ENCODE peak calls at places on chromosomes 12 and 14, in seven cellular contexts. T is CD8-positive, alpha-beta T cell; I is heart left ventricle; W is GM23248; E is left ventricle myocardium inferior; M is endodermal cell; J is CD8-positive, alpha-beta memory T cell. R is an unnamed sample.

GRCh38 chr14:24080142-24080530 is 8.8 kb downstream of the CPNE6 start:
- DNase-seq in E (no peak), I (no peak), T (no peak), M (no peak), W (no peak), J (no peak), R (no peak)

GRCh38 chr12:122022393-122023338 is 982 bp downstream of the BCL7A start:
- DNase-seq in T (peak; percentile 37), E (peak; percentile 32), M (peak; percentile 82), W (peak; percentile 62), I (no peak), J (peak; percentile 6), R (no peak)

GRCh38 chr14:51458563-51458955 is 193.2 kb upstream of the FRMD6 start:
- DNase-seq in M (no peak), T (no peak), E (no peak), I (no peak), J (no peak), W (peak; percentile 92), R (no peak)

GRCh38 chr12:15446798-15447197 is 124.5 kb downstream of the PTPRO start:
- DNase-seq in J (no peak), I (no peak), E (no peak), W (no peak), T (no peak), M (no peak), R (no peak)

GRCh38 chr12:3992945-3993344 is 119.7 kb upstream of the PARP11 start:
- DNase-seq in T (no peak), J (no peak), E (no peak), I (no peak), M (no peak), W (no peak), R (no peak)

GRCh38 chr12:86137936-86138335 is 118.3 kb downstream of the MGAT4C start:
- DNase-seq in I (no peak), W (peak; percentile 11), T (no peak), E (no peak), J (no peak), M (no peak), R (no peak)

GRCh38 chr12:26791328-26791791 is 41.6 kb downstream of the ITPR2 start:
- DNase-seq in M (no peak), J (no peak), T (no peak), I (no peak), E (no peak), W (peak; percentile 32), R (no peak)

GRCh38 chr14:96098309-96098998 is 59.3 kb downstream of the C14orf132 start:
- DNase-seq in J (no peak), M (peak; percentile 91), T (no peak), W (peak; percentile 81), E (no peak), I (no peak), R (no peak)

GRCh38 chr12:104573-105081 is 38.1 kb downstream of the IQSEC3 start:
- DNase-seq in J (no peak), W (peak; percentile 14), E (no peak), M (peak; percentile 66), I (no peak), T (peak; percentile 13), R (no peak)

GRCh38 chr12:96510306-96510764 is 21.0 kb downstream of the CFAP54 start:
- DNase-seq in J (no peak), I (no peak), E (no peak), T (no peak), M (no peak), W (peak; percentile 34), R (no peak)

GRCh38 chr14:52391866-52392600 is 77.9 kb downstream of the PTGER2 start:
- DNase-seq in T (no peak), I (no peak), J (no peak), W (peak; percentile 82), M (no peak), E (no peak), R (no peak)

GRCh38 chr12:45688188-45688587 is 41.3 kb upstream of the ARID2 start:
- DNase-seq in W (no peak), T (no peak), I (no peak), E (no peak), J (no peak), M (no peak), R (no peak)

GRCh38 chr14:67426983-67427601 is 15.1 kb upstream of the PLEK2 start:
- DNase-seq in T (peak; percentile 73), I (peak; percentile 80), E (peak; percentile 62), J (peak; percentile 62), M (peak; percentile 95), W (peak; percentile 87), R (peak; percentile 75)

GRCh38 chr12:21656931-21657335 is 709 bp downstream of the LDHB start:
- DNase-seq in M (peak; percentile 74), I (peak; percentile 42), J (no peak), T (peak; percentile 36), W (peak; percentile 75), E (peak; percentile 28), R (peak; percentile 33)

GRCh38 chr14:67461341-67461985 is 27.1 kb downstream of the TMEM229B start:
- DNase-seq in M (peak; percentile 31), I (no peak), J (no peak), W (peak; percentile 47), T (no peak), E (no peak), R (no peak)

GRCh38 chr12:12927211-12928079 is 24.5 kb downstream of the GPRC5D start:
- DNase-seq in T (peak; percentile 36), J (peak; percentile 58), W (no peak), M (no peak), E (peak; percentile 66), I (peak; percentile 84), R (peak; percentile 13)

GRCh38 chr12:49893753-49894752 is 9.6 kb downstream of the FAIM2 start:
- DNase-seq in J (no peak), T (no peak), W (peak; percentile 17), M (peak; percentile 80), I (no peak), E (no peak), R (no peak)

GRCh38 chr12:109716512-109717389 is 3.1 kb downstream of the FAM222A start:
- DNase-seq in W (peak; percentile 61), I (peak; percentile 65), T (no peak), J (no peak), E (peak; percentile 30), M (no peak), R (no peak)

GRCh38 chr12:109716092-109716479 is 2.5 kb downstream of the FAM222A start:
- DNase-seq in E (no peak), T (no peak), W (no peak), J (no peak), I (no peak), M (no peak), R (no peak)

GRCh38 chr12:109714913-109715244 is 1.3 kb downstream of the FAM222A start:
- DNase-seq in W (no peak), I (no peak), M (no peak), E (no peak), T (no peak), J (no peak), R (no peak)

GRCh38 chr12:109714141-109714912 is 702 bp downstream of the FAM222A start:
- DNase-seq in M (peak; percentile 95), I (peak; percentile 80), J (peak; percentile 38), E (peak; percentile 73), T (peak; percentile 56), W (peak; percentile 69), R (peak; percentile 58)

GRCh38 chr12:109715310-109716091 is 1.9 kb downstream of the FAM222A start:
- DNase-seq in I (peak; percentile 53), T (peak; percentile 36), M (peak; percentile 83), E (peak; percentile 29), W (peak; percentile 42), J (peak; percentile 19), R (no peak)
- H3K4me3 ChIP-seq in I (no peak overlapping the region), T (no peak overlapping the region), M (peak overlapping the region; percentile 79), E (peak overlapping the region; percentile 84), W (no peak overlapping the region), J (no peak overlapping the region), R (no peak overlapping the region)

GRCh38 chr14:73168691-73169090 is 32.4 kb downstream of the PSEN1 start:
- DNase-seq in T (no peak), M (peak; percentile 45), J (no peak), E (no peak), I (no peak), W (no peak), R (no peak)

GRCh38 chr14:73168274-73168673 is 32.0 kb downstream of the PSEN1 start:
- DNase-seq in E (no peak), T (no peak), M (no peak), W (no peak), J (no peak), I (no peak), R (no peak)

GRCh38 chr14:73170686-73171085 is 34.4 kb downstream of the PSEN1 start:
- DNase-seq in T (no peak), M (peak; percentile 45), I (no peak), J (no peak), E (no peak), W (no peak), R (no peak)

GRCh38 chr14:73166399-73166798 is 30.1 kb downstream of the PSEN1 start:
- DNase-seq in E (no peak), T (no peak), W (no peak), J (no peak), M (no peak), I (no peak), R (no peak)

GRCh38 chr14:73167727-73168126 is 31.4 kb downstream of the PSEN1 start:
- DNase-seq in M (no peak), W (no peak), J (no peak), T (no peak), E (no peak), I (no peak), R (no peak)
- H3K27ac ChIP-seq in M (no peak overlapping the region), W (no peak overlapping the region), J (no peak overlapping the region), T (no peak overlapping the region), E (no peak overlapping the region), I (no peak overlapping the region), R (no peak overlapping the region)

DNA sequence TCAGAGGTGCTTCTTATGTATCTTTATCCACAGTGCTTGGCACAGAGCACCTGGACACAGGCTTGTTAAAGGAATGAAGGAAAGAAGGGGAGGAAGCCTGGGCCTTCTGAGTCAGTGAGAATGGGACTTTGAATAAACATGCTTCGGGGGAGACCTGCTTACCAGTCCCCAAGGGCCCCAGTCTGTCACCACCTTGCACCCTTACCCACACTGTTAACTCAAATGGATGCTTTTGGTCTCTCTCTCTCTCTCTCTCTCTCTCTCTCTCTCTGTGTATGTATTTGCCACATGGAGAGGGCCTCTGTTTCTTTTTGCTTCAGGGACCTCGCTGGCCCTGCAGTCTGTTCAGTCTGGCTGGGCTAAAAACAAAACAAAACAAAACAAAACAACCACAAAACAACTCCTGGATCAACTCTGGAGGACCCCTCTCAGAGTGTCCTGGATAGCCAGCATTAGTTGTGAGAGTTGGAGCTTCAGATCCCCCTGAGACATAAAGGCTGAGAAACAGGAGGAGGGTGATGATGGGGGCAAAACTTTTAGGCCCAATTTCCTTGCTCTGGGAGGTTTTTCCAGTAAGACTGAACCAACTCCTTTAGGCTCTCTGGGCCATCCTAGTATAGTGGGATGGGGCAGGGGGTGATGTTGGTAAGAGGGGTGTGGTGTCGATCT is 1.9 kb downstream of the KIF5A start:
- DNase-seq in J (no peak), W (no peak), M (no peak), E (no peak), I (no peak), T (no peak), R (no peak)
- H3K4me3 ChIP-seq in J (no peak overlapping the region), W (no peak overlapping the region), M (no peak overlapping the region), E (no peak overlapping the region), I (no peak overlapping the region), T (no peak overlapping the region), R (no peak overlapping the region)

DNA sequence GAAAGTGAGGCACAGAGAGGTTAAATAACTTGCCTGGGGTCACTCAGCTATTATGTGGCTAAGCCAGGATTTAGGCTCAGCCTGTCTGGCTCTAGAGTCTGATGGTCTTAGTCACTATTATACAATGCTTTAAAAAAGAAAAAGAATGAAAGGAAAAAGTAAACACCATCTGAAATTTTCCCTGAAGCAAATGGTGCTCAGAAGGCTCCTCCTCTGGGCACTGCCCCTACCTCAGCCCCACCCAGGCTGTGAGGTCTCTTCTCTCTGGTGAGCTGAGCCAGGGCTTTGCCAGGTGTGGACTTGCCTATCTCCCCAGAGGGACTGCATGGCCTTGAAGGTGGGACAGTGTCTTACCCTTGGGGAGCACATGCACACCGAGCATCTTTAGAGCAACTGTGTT is 117.5 kb upstream of the DYRK2 start:
- DNase-seq in J (no peak), I (no peak), T (no peak), M (no peak), E (no peak), W (peak; percentile 8), R (no peak)
- H3K27ac ChIP-seq in J (no peak overlapping the region), I (no peak overlapping the region), T (no peak overlapping the region), M (no peak overlapping the region), E (no peak overlapping the region), W (no peak overlapping the region), R (no peak overlapping the region)

R was measured in CD4-positive, alpha-beta memory T cell.